ENCODE peak calls at places on chromosomes 11 and 22, in nine cellular contexts. One of them, this sample, is unnamed.

GRCh38 chr11:10751581-10751940 is 515 bp downstream of the CTR9 start:
- DNase-seq in activated naive CD4-positive, alpha-beta T cell treated with anti-CD3 and anti-CD28 coated beads for 36 hours: peak; percentile 10
- DNase-seq in foreskin fibroblast: no peak
- DNase-seq in LoVo: peak; percentile 8
- DNase-seq in AML-193: no peak
- DNase-seq in foreskin keratinocyte: no peak
- DNase-seq in activated CD8-positive, alpha-beta memory T cell treated with anti-CD3 and anti-CD28 coated beads for 24 hours: no peak
- DNase-seq in IMR-90: no peak
- DNase-seq in activated CD4-positive, alpha-beta T cell treated with anti-CD3 and anti-CD28 coated beads, Interleukin-2, amount 50 U/mL, for 24 hours: no peak
- DNase-seq in this sample: no peak

GRCh38 chr22:37112084-37112728 is 2.7 kb upstream of the TMPRSS6 start:
- DNase-seq in activated naive CD4-positive, alpha-beta T cell treated with anti-CD3 and anti-CD28 coated beads for 36 hours: no peak
- DNase-seq in foreskin fibroblast: no peak
- DNase-seq in LoVo: no peak
- DNase-seq in AML-193: no peak
- DNase-seq in foreskin keratinocyte: no peak
- DNase-seq in activated CD8-positive, alpha-beta memory T cell treated with anti-CD3 and anti-CD28 coated beads for 24 hours: no peak
- DNase-seq in IMR-90: no peak
- DNase-seq in activated CD4-positive, alpha-beta T cell treated with anti-CD3 and anti-CD28 coated beads, Interleukin-2, amount 50 U/mL, for 24 hours: no peak
- DNase-seq in this sample: no peak

GRCh38 chr22:19877626-19878339 is 23.1 kb upstream of the GNB1L start:
- DNase-seq in activated naive CD4-positive, alpha-beta T cell treated with anti-CD3 and anti-CD28 coated beads for 36 hours: peak; percentile 2
- DNase-seq in foreskin fibroblast: peak; percentile 80
- DNase-seq in LoVo: no peak
- DNase-seq in AML-193: no peak
- DNase-seq in foreskin keratinocyte: no peak
- DNase-seq in activated CD8-positive, alpha-beta memory T cell treated with anti-CD3 and anti-CD28 coated beads for 24 hours: no peak
- DNase-seq in IMR-90: peak; percentile 58
- DNase-seq in activated CD4-positive, alpha-beta T cell treated with anti-CD3 and anti-CD28 coated beads, Interleukin-2, amount 50 U/mL, for 24 hours: no peak
- DNase-seq in this sample: no peak

GRCh38 chr11:107040447-107041444 is 22.5 kb upstream of the GUCY1A2 start:
- DNase-seq in activated naive CD4-positive, alpha-beta T cell treated with anti-CD3 and anti-CD28 coated beads for 36 hours: no peak
- DNase-seq in foreskin fibroblast: peak; percentile 12
- DNase-seq in LoVo: no peak
- DNase-seq in AML-193: peak; percentile 6
- DNase-seq in foreskin keratinocyte: peak; percentile 27
- DNase-seq in activated CD8-positive, alpha-beta memory T cell treated with anti-CD3 and anti-CD28 coated beads for 24 hours: no peak
- DNase-seq in IMR-90: peak; percentile 23
- DNase-seq in activated CD4-positive, alpha-beta T cell treated with anti-CD3 and anti-CD28 coated beads, Interleukin-2, amount 50 U/mL, for 24 hours: no peak
- DNase-seq in this sample: no peak

GRCh38 chr11:101718406-101718805 is 134.6 kb upstream of the TRPC6 start:
- DNase-seq in activated naive CD4-positive, alpha-beta T cell treated with anti-CD3 and anti-CD28 coated beads for 36 hours: no peak
- DNase-seq in foreskin fibroblast: peak; percentile 30
- DNase-seq in LoVo: no peak
- DNase-seq in AML-193: no peak
- DNase-seq in foreskin keratinocyte: peak; percentile 89
- DNase-seq in activated CD8-positive, alpha-beta memory T cell treated with anti-CD3 and anti-CD28 coated beads for 24 hours: no peak
- DNase-seq in IMR-90: peak; percentile 89
- DNase-seq in activated CD4-positive, alpha-beta T cell treated with anti-CD3 and anti-CD28 coated beads, Interleukin-2, amount 50 U/mL, for 24 hours: no peak
- DNase-seq in this sample: no peak

GRCh38 chr22:44000123-44000522 is 24.0 kb upstream of the PARVB start:
- DNase-seq in activated naive CD4-positive, alpha-beta T cell treated with anti-CD3 and anti-CD28 coated beads for 36 hours: no peak
- DNase-seq in foreskin fibroblast: no peak
- DNase-seq in LoVo: no peak
- DNase-seq in AML-193: no peak
- DNase-seq in foreskin keratinocyte: no peak
- DNase-seq in activated CD8-positive, alpha-beta memory T cell treated with anti-CD3 and anti-CD28 coated beads for 24 hours: no peak
- DNase-seq in IMR-90: no peak
- DNase-seq in activated CD4-positive, alpha-beta T cell treated with anti-CD3 and anti-CD28 coated beads, Interleukin-2, amount 50 U/mL, for 24 hours: no peak
- DNase-seq in this sample: no peak

GRCh38 chr22:21665047-21665851 is 563 bp upstream of the PPIL2 start:
- DNase-seq in activated naive CD4-positive, alpha-beta T cell treated with anti-CD3 and anti-CD28 coated beads for 36 hours: no peak
- DNase-seq in foreskin fibroblast: no peak
- DNase-seq in LoVo: no peak
- DNase-seq in AML-193: no peak
- DNase-seq in foreskin keratinocyte: no peak
- DNase-seq in activated CD8-positive, alpha-beta memory T cell treated with anti-CD3 and anti-CD28 coated beads for 24 hours: no peak
- DNase-seq in IMR-90: no peak
- DNase-seq in activated CD4-positive, alpha-beta T cell treated with anti-CD3 and anti-CD28 coated beads, Interleukin-2, amount 50 U/mL, for 24 hours: no peak
- DNase-seq in this sample: no peak

GRCh38 chr11:9815486-9816136 is 151.7 kb downstream of the SWAP70 start:
- DNase-seq in activated naive CD4-positive, alpha-beta T cell treated with anti-CD3 and anti-CD28 coated beads for 36 hours: no peak
- DNase-seq in foreskin fibroblast: peak; percentile 89
- DNase-seq in LoVo: no peak
- DNase-seq in AML-193: no peak
- DNase-seq in foreskin keratinocyte: peak; percentile 83
- DNase-seq in activated CD8-positive, alpha-beta memory T cell treated with anti-CD3 and anti-CD28 coated beads for 24 hours: no peak
- DNase-seq in IMR-90: peak; percentile 87
- DNase-seq in activated CD4-positive, alpha-beta T cell treated with anti-CD3 and anti-CD28 coated beads, Interleukin-2, amount 50 U/mL, for 24 hours: no peak
- DNase-seq in this sample: peak; percentile 79

GRCh38 chr22:49021926-49022815 is 805.5 kb downstream of the BRD1 start:
- DNase-seq in activated naive CD4-positive, alpha-beta T cell treated with anti-CD3 and anti-CD28 coated beads for 36 hours: no peak
- DNase-seq in foreskin fibroblast: no peak
- DNase-seq in LoVo: no peak
- DNase-seq in AML-193: no peak
- DNase-seq in foreskin keratinocyte: no peak
- DNase-seq in activated CD8-positive, alpha-beta memory T cell treated with anti-CD3 and anti-CD28 coated beads for 24 hours: no peak
- DNase-seq in IMR-90: no peak
- DNase-seq in activated CD4-positive, alpha-beta T cell treated with anti-CD3 and anti-CD28 coated beads, Interleukin-2, amount 50 U/mL, for 24 hours: no peak
- DNase-seq in this sample: no peak

GRCh38 chr11:44223261-44223660 is 86.7 kb downstream of the ALX4 start:
- DNase-seq in activated naive CD4-positive, alpha-beta T cell treated with anti-CD3 and anti-CD28 coated beads for 36 hours: no peak
- DNase-seq in foreskin fibroblast: peak; percentile 40
- DNase-seq in LoVo: no peak
- DNase-seq in AML-193: no peak
- DNase-seq in foreskin keratinocyte: peak; percentile 13
- DNase-seq in activated CD8-positive, alpha-beta memory T cell treated with anti-CD3 and anti-CD28 coated beads for 24 hours: no peak
- DNase-seq in IMR-90: peak; percentile 67
- DNase-seq in activated CD4-positive, alpha-beta T cell treated with anti-CD3 and anti-CD28 coated beads, Interleukin-2, amount 50 U/mL, for 24 hours: no peak
- DNase-seq in this sample: no peak